ENCODE peak calls at places on chromosomes 6 and 20, in five cellular contexts. Z, M, P, H and J are unnamed samples.

GRCh38 chr6:85944736-85945135 is 302.1 kb upstream of the SYNCRIP start:
- DNase-seq in P (no peak), Z (no peak), H (no peak), M (no peak), J (no peak)

GRCh38 chr6:132025468-132025867 is 74.3 kb upstream of the CCN2 start:
- DNase-seq in H (no peak), M (no peak), P (no peak), Z (no peak), J (no peak)

GRCh38 chr20:64258071-64258823 is 2.7 kb downstream of the PCMTD2 start:
- DNase-seq in Z (peak), M (no peak), H (no peak), P (no peak), J (no peak)

GRCh38 chr6:39792501-39793450 is 600 bp downstream of the DAAM2 start:
- DNase-seq in P (no peak), H (no peak), Z (peak), M (no peak), J (no peak)

GRCh38 chr20:46151936-46152335 is 33.8 kb downstream of the CD40 start:
- DNase-seq in H (no peak), Z (no peak), M (no peak), P (peak), J (no peak)

GRCh38 chr6:11714116-11714797 is 64.3 kb downstream of the ADTRP start:
- DNase-seq in P (no peak), H (no peak), Z (no peak), M (peak), J (no peak)

GRCh38 chr6:10545482-10545881 is 24.3 kb downstream of the GCNT2 start:
- DNase-seq in P (no peak), M (no peak), Z (no peak), H (peak), J (no peak)

GRCh38 chr20:48846516-48847492 is 19.0 kb upstream of the PREX1 start:
- DNase-seq in M (peak), P (no peak), Z (no peak), H (no peak), J (peak)

GRCh38 chr20:23152902-23153301 is 66.8 kb upstream of the CD93 start:
- DNase-seq in H (peak), M (no peak), P (no peak), Z (no peak), J (no peak)

GRCh38 chr20:35240083-35240913 is 13.8 kb downstream of the MMP24 start:
- DNase-seq in Z (no peak), H (no peak), M (no peak), P (no peak), J (peak)

GRCh38 chr6:11097476-11097875 is 3.8 kb downstream of the SMIM13 start:
- DNase-seq in Z (no peak), H (no peak), P (no peak), M (no peak), J (peak)

GRCh38 chr6:90472716-90473115 is 114.2 kb downstream of the MAP3K7 start:
- DNase-seq in M (no peak), P (no peak), H (no peak), Z (no peak), J (no peak)

GRCh38 chr20:62447143-62447869 is 20.0 kb upstream of the RBBP8NL start:
- DNase-seq in M (no peak), Z (no peak), P (no peak), H (no peak), J (no peak)

GRCh38 chr6:111888928-111889696 is 15.9 kb upstream of the FYN start:
- DNase-seq in P (no peak), Z (no peak), H (no peak), M (no peak), J (peak)

GRCh38 chr20:45012682-45013302 is 46.5 kb downstream of the STK4 start:
- DNase-seq in M (no peak), P (peak), Z (no peak), H (no peak), J (peak)

GRCh38 chr6:139977887-139978332 is 603.5 kb upstream of the CITED2 start:
- DNase-seq in H (no peak), M (no peak), P (peak), Z (peak), J (peak)

GRCh38 chr6:55833284-55833683 is 42.1 kb downstream of the BMP5 start:
- DNase-seq in H (no peak), Z (peak), P (no peak), M (no peak), J (no peak)

GRCh38 chr6:55836945-55837344 is 38.4 kb downstream of the BMP5 start:
- DNase-seq in H (no peak), P (no peak), Z (no peak), M (no peak), J (no peak)

GRCh38 chr6:55841341-55841740 is 34.0 kb downstream of the BMP5 start:
- DNase-seq in Z (no peak), P (no peak), M (no peak), H (no peak), J (no peak)

GRCh38 chr6:55839080-55839479 is 36.3 kb downstream of the BMP5 start:
- DNase-seq in Z (no peak), P (no peak), H (no peak), M (no peak), J (no peak)

GRCh38 chr6:55836481-55836880 is 38.9 kb downstream of the BMP5 start:
- DNase-seq in H (no peak), P (no peak), Z (peak), M (no peak), J (no peak)
- TF ChIP-seq CTCF in H (no peak), P (no peak), Z (no peak), M (no peak), J (no peak)

GRCh38 chr20:24987244-24987643 is 5.3 kb downstream of the APMAP start:
- DNase-seq in P (no peak), Z (peak), H (peak), M (no peak), J (no peak)

GRCh38 chr20:24983896-24984295 is 8.7 kb downstream of the APMAP start:
- DNase-seq in H (peak), P (no peak), Z (no peak), M (no peak), J (no peak)

GRCh38 chr20:24986436-24987015 is 6.0 kb downstream of the APMAP start:
- DNase-seq in Z (no peak), P (no peak), H (peak), M (no peak), J (no peak)

GRCh38 chr20:24985802-24986201 is 6.7 kb downstream of the APMAP start:
- DNase-seq in Z (no peak), P (no peak), M (no peak), H (peak), J (no peak)

DNA sequence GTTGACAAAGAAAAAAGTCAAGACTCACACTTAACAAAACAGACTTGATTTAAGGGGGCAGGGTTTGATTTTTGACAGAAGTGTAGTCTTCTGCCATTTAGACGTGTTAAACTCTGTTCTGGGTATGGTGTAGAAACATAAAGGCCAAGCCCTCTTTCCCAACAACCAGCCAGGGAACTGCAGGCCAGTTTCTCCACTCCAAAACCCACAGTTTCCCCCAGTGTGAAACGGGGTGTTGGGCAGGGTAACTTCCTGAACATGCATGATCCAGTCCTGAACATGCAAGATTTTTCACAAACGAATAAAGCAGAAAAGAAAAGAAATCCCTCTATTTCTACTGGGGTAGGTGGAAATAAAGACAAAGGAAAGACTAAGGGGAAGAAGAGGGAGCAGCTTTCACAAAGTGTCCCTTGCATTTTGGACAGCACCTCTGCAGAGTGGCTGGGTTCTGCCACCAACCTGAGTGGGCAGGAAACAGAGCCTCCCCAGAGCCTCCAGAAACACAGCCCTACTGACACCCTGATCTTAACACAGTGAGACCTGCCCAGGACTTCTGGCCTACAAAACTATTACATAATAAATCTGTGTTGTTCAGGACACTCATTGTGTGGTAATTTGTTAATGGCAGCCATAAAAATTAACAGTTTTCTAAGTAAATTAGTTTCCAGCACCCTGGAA is 7.4 kb downstream of the APMAP start:
- DNase-seq in P (no peak), Z (no peak), H (peak), M (no peak), J (no peak)
- H3K4me3 ChIP-seq in P (no peak), Z (no peak), H (no peak), M (no peak), J (no peak)

GRCh38 chr20:54002056-54002575 is 68.3 kb downstream of the BCAS1 start:
- DNase-seq in P (no peak), Z (no peak), M (no peak), H (no peak), J (no peak)
- TF ChIP-seq CTCF in P (no peak), Z (no peak), M (no peak), H (no peak), J (no peak)

GRCh38 chr6:36735110-36735971 is 37.7 kb downstream of the RAB44 start:
- DNase-seq in H (peak), Z (peak), M (no peak), P (peak), J (peak)
- H3K4me3 ChIP-seq in H (peak), Z (peak), M (no peak), P (peak), J (peak)

GRCh38 chr6:34090495-34090894 is 55.4 kb downstream of the GRM4 start:
- DNase-seq in M (no peak), Z (no peak), P (no peak), H (no peak), J (no peak)
- TF ChIP-seq CTCF in M (no peak), Z (no peak), P (no peak), H (no peak), J (no peak)

GRCh38 chr6:122751291-122751690 is 28.2 kb upstream of the FABP7 start:
- DNase-seq in M (no peak), H (no peak), P (no peak), Z (no peak), J (no peak)
- H3K4me3 ChIP-seq in M (no peak), H (no peak), P (no peak), Z (no peak), J (no peak)

GRCh38 chr20:37278966-37279590 is 10.4 kb upstream of the MANBAL start:
- DNase-seq in Z (no peak), H (no peak), M (no peak), P (no peak), J (no peak)

GRCh38 chr20:37275125-37275524 is 13.5 kb upstream of the GHRH start:
- DNase-seq in Z (no peak), M (no peak), P (no peak), H (no peak), J (no peak)

GRCh38 chr20:37277253-37277593 is 12.2 kb upstream of the MANBAL start:
- DNase-seq in H (no peak), M (no peak), P (no peak), Z (no peak), J (no peak)

GRCh38 chr20:37273988-37274387 is 12.4 kb upstream of the GHRH start:
- DNase-seq in H (no peak), M (no peak), P (no peak), Z (no peak), J (no peak)

DNA sequence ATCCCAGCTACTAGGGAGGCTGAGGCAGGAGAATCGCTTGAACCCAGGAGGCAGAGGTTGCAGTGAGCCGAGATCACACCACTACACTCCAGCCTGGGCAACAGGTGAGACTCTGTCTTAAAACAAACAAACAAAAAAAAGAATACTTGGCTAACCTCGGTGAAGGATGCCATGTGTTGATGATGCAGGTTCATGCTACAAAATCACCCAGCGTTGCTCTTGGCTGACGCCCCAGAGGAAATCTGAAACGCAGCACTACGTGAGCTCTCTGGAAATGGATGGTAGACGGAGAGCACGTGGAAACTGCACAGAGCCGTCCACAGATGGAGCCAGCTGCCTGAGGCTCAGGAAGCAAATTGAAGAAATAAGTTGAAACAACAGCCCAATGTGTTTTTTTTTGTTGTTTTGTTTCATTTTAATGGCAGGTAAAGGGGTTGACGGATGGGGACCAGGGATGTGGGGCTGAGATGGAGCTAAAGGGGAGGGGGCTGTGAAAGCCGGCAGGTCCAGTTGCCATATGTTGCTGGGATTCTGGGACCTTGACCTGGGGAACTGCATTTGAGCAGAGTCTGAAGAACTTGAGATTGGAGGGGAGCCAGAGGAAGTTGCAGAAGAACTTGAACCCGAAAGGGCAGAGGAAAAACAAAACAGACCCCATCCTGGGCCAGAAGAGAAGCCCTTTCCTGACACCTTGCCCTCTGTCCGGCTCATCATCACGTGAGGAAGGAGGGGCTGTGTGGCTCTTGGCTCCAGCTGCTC is 12.8 kb upstream of the MANBAL start:
- DNase-seq in M (no peak), P (peak), Z (peak), H (peak), J (peak)
- TF ChIP-seq CTCF in M (peak), P (peak), Z (peak), H (peak), J (peak)

GRCh38 chr6:159039885-159040258 is 4.9 kb downstream of the TAGAP start:
- DNase-seq in P (no peak), H (no peak), Z (no peak), M (no peak), J (no peak)
- H3K4me3 ChIP-seq in P (no peak), H (no peak), Z (no peak), M (peak), J (no peak)

DNA sequence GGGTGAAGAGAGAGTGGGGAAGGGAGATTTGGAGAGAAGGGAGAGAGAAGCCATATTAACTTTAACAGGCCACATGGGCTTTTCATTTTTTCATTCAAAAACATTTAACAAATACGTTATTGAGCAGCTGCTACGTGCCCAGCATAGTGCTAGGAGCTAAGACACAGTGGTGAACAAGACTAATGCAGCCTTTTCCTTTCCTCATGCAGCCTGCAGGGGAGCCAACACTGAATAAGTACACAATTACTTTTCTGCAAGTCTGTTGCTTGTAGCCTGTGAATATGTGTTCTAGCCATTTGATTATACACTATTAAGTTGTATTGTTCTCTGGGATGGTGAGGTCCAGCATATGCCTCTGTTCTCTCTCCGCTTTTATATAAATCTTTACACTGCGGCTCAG is 1.9 kb upstream of the BLOC1S5 start:
- DNase-seq in M (no peak), Z (no peak), P (no peak), H (no peak), J (no peak)
- TF ChIP-seq CTCF in M (peak), Z (peak), P (no peak), H (no peak), J (peak)

GRCh38 chr6:34235605-34236422 is 859 bp upstream of the HMGA1 start:
- DNase-seq in P (peak), H (peak), M (no peak), Z (peak), J (peak)

GRCh38 chr6:34236423-34237315 is at the start of gene HMGA1:
- DNase-seq in P (peak), Z (peak), H (peak), M (peak), J (peak)

GRCh38 chr6:34232901-34233300 is 3.8 kb upstream of the HMGA1 start:
- DNase-seq in P (no peak), H (no peak), M (no peak), Z (no peak), J (no peak)

GRCh38 chr6:34233867-34234266 is 2.8 kb upstream of the HMGA1 start:
- DNase-seq in P (no peak), Z (no peak), H (peak), M (no peak), J (no peak)

GRCh38 chr6:34234667-34235604 is 1.7 kb upstream of the HMGA1 start:
- DNase-seq in Z (no peak), P (no peak), H (peak), M (no peak), J (no peak)
- H3K4me3 ChIP-seq in Z (no peak), P (no peak), H (peak), M (no peak), J (no peak)